ENCODE peak calls at places on chromosomes 2 and 18, in nine cellular contexts. F, O, A, T, R, J, K, E and L are unnamed samples.

GRCh38 chr2:46689993-46690392 is 210.6 kb downstream of the TMEM247 start:
- DNase-seq in F (no peak), R (no peak), K (peak), T (no peak), E (no peak), J (no peak), O (no peak), A (no peak), L (no peak)

GRCh38 chr2:47077442-47078117 is 77.5 kb downstream of the STPG4 start:
- DNase-seq in F (no peak), O (no peak), J (no peak), E (no peak), K (no peak), R (no peak), A (peak), T (no peak), L (no peak)

GRCh38 chr2:102267774-102268173 is 43.6 kb upstream of the IL1RL1 start:
- DNase-seq in T (no peak), K (no peak), E (no peak), F (no peak), O (no peak), R (no peak), A (no peak), J (no peak), L (no peak)

GRCh38 chr18:45920367-45920766 is 46.8 kb downstream of the EPG5 start:
- DNase-seq in A (peak), R (no peak), T (peak), O (peak), K (peak), E (no peak), F (peak), J (no peak), L (peak)

GRCh38 chr2:20487392-20488135 is 40.7 kb downstream of the RHOB start:
- DNase-seq in A (no peak), E (no peak), K (no peak), O (no peak), R (peak), T (no peak), F (no peak), J (peak), L (no peak)

GRCh38 chr2:64604929-64605550 is 48.7 kb downstream of the SERTAD2 start:
- DNase-seq in J (no peak), O (no peak), A (no peak), E (no peak), K (peak), R (no peak), F (no peak), T (peak), L (peak)

GRCh38 chr2:130845507-130846085 is 8.9 kb downstream of the ARHGEF4 start:
- DNase-seq in J (no peak), A (peak), R (no peak), K (no peak), T (peak), O (no peak), E (no peak), F (peak), L (no peak)

GRCh38 chr18:76351961-76352581 is 143.0 kb downstream of the ZNF516 start:
- DNase-seq in A (peak), F (peak), J (no peak), O (no peak), E (no peak), K (peak), R (no peak), T (peak), L (peak)

GRCh38 chr18:79534356-79534755 is 138.6 kb downstream of the NFATC1 start:
- DNase-seq in T (no peak), K (no peak), O (no peak), F (no peak), R (no peak), E (no peak), A (peak), J (no peak), L (no peak)

GRCh38 chr18:35084494-35085449 is 43.6 kb downstream of the MAPRE2 start:
- DNase-seq in T (no peak), K (no peak), J (no peak), A (no peak), F (no peak), R (no peak), O (no peak), E (no peak), L (peak)

GRCh38 chr2:190583507-190584337 is 49.2 kb upstream of the NEMP2 start:
- DNase-seq in E (no peak), F (no peak), K (no peak), A (no peak), J (no peak), R (no peak), O (no peak), T (no peak), L (peak)

GRCh38 chr2:7825591-7826312 is 856.1 kb upstream of the ID2 start:
- DNase-seq in J (no peak), R (no peak), K (no peak), O (no peak), E (no peak), F (peak), T (peak), A (no peak), L (no peak)

GRCh38 chr2:37855283-37856041 is 69.6 kb upstream of the RMDN2 start:
- DNase-seq in T (no peak), O (no peak), A (peak), K (peak), J (no peak), F (no peak), E (no peak), R (no peak), L (no peak)

GRCh38 chr2:215828528-215829184 is 184.7 kb downstream of the MREG start:
- DNase-seq in R (peak), T (peak), K (peak), O (peak), A (no peak), F (peak), J (peak), E (peak), L (peak)

GRCh38 chr2:181457741-181458425 is 697 bp downstream of the ITGA4 start:
- DNase-seq in O (peak), K (peak), J (peak), A (peak), T (peak), E (no peak), F (no peak), R (peak), L (peak)

GRCh38 chr2:26964446-26964845 is 6.0 kb upstream of the MAPRE3 start:
- DNase-seq in K (no peak), R (no peak), E (no peak), A (no peak), J (no peak), T (no peak), F (no peak), O (no peak), L (no peak)

GRCh38 chr18:37434161-37434860 is 131.3 kb downstream of the CELF4 start:
- DNase-seq in J (no peak), R (no peak), F (no peak), E (no peak), T (no peak), K (no peak), A (no peak), O (no peak), L (no peak)

GRCh38 chr18:37438417-37439180 is 127.0 kb downstream of the CELF4 start:
- DNase-seq in R (no peak), K (no peak), O (no peak), F (no peak), J (no peak), E (no peak), T (no peak), A (no peak), L (no peak)

GRCh38 chr18:37432796-37433195 is 132.8 kb downstream of the CELF4 start:
- DNase-seq in O (no peak), F (no peak), T (no peak), R (no peak), E (peak), K (no peak), J (no peak), A (no peak), L (no peak)

GRCh38 chr18:37435996-37436395 is 129.6 kb downstream of the CELF4 start:
- DNase-seq in T (peak), F (no peak), R (no peak), A (no peak), K (peak), J (no peak), E (no peak), O (peak), L (no peak)

GRCh38 chr18:37435150-37435872 is 130.3 kb downstream of the CELF4 start:
- DNase-seq in K (no peak), O (no peak), A (no peak), J (no peak), F (no peak), E (no peak), R (no peak), T (peak), L (no peak)
- H3K9ac ChIP-seq in K (no peak), O (peak), A (no peak), J (no peak), F (no peak), E (no peak), R (no peak), T (no peak), L (no peak)

GRCh38 chr2:237171396-237171795 is 85.7 kb downstream of the COPS8 start:
- DNase-seq in A (no peak), K (peak), O (no peak), R (no peak), F (peak), E (peak), J (no peak), T (peak), L (no peak)
- H3K9ac ChIP-seq in A (no peak), K (peak), O (no peak), R (no peak), F (no peak), E (peak), J (no peak), T (no peak), L (no peak)

GRCh38 chr18:10057401-10057800 is 143.6 kb downstream of the VAPA start:
- DNase-seq in E (no peak), F (no peak), A (no peak), K (no peak), O (no peak), T (no peak), J (no peak), R (no peak), L (no peak)
- H3K9ac ChIP-seq in E (no peak), F (no peak), A (no peak), K (peak), O (no peak), T (no peak), J (no peak), R (no peak), L (no peak)

DNA sequence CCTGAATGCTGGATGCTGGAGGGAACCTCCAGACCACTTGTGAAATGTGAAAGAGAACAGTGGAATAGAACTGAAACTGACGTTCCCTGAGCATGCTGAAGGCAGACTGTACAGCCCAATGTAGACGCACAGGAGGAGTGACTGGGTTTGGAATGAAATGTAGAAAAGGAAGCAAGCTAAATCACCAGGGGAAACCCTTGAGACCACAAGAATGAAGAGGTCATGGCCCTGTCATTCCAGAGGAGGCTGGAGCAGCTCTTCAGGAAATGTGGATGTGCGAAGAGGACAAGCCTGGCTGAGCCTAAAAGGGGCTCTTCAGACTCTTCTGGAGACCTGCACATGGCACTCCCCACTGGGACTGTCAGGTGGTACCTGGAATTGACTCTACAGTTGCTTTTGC is 118.5 kb upstream of the ALPP start:
- DNase-seq in F (peak), A (no peak), T (peak), R (no peak), K (peak), O (no peak), E (peak), J (no peak), L (no peak)
- H3K9ac ChIP-seq in F (no peak), A (no peak), T (no peak), R (no peak), K (no peak), O (no peak), E (no peak), J (no peak), L (no peak)

DNA sequence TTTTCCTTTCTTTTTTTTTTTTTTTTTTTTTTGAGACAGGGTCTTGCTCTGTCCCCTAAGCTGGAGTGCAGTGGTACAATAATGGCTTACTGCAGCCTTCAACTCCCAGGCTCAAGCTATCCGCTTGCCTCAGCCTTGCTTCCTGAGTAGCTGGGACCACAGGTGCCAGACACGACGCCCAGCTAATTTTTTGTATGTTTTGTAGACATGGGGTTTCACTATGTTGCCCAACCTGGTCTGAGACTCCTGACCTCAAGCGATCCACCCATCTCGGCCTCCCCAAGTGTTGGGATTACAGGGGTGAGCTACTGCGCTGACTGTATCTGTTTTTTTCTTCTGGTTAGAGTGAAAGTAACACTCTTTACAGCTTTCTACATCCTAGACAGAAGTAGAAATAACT is 240.3 kb upstream of the FBXO11 start:
- DNase-seq in J (no peak), F (no peak), K (no peak), A (no peak), E (no peak), T (no peak), O (peak), R (no peak), L (no peak)
- H3K9ac ChIP-seq in J (no peak), F (no peak), K (no peak), A (no peak), E (no peak), T (no peak), O (no peak), R (no peak), L (no peak)

DNA sequence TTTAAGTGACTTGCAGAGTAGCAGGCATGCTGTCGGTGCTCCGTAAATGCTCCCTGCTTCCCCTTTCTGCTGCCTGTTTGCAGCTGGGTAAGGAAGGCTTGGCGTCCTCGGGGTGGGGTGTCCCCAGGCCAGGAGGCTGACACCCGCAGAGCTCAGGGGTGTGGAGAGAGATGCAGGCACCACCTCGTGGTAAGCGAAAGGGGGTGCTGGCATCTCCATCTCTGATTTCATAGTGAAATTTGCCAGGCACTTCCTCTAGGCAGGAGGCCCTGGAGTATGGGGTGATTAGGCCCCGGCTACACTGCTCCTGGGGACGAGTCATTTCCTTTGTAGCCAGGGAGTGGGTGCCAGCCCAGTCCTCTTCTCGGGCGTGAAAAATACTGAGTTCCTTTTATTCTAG is 160.4 kb downstream of the KLHL29 start:
- DNase-seq in R (no peak), E (no peak), F (no peak), J (no peak), O (no peak), K (peak), T (no peak), A (no peak), L (no peak)
- H3K9ac ChIP-seq in R (no peak), E (no peak), F (no peak), J (no peak), O (no peak), K (peak), T (no peak), A (no peak), L (no peak)

GRCh38 chr18:22171839-22172582 is 2.6 kb downstream of the GATA6 start:
- DNase-seq in F (no peak), K (peak), J (peak), T (no peak), E (no peak), O (no peak), A (peak), R (no peak), L (peak)
- H3K9ac ChIP-seq in F (no peak), K (peak), J (no peak), T (no peak), E (no peak), O (no peak), A (no peak), R (peak), L (peak)